ENCODE peak calls at places on chromosomes 13 and 19, in four cellular contexts. F, D, C and V are unnamed samples. For H3K27me3, the result is how much of the 10 kb centered on the place peaks cover.

GRCh38 chr13:20499986-20500385 is 25.7 kb downstream of the CRYL1 start:
- DNase-seq in F (no peak), C (no peak), D (no peak), V (no peak)

GRCh38 chr13:111336666-111337065 is 16.2 kb downstream of the TEX29 start:
- DNase-seq in C (no peak), F (no peak), D (no peak), V (no peak)

GRCh38 chr19:2337329-2337707 is 8.8 kb downstream of the SPPL2B start:
- DNase-seq in F (peak), D (no peak), C (peak), V (peak)

GRCh38 chr19:11964496-11964857 is 363 bp upstream of the ZNF763 start:
- DNase-seq in C (no peak), F (peak), D (no peak), V (no peak)

GRCh38 chr13:49584771-49585182 is 581 bp downstream of the RCBTB1 start:
- DNase-seq in D (peak), F (no peak), C (no peak), V (no peak)

GRCh38 chr13:75715598-75716523 is 79.7 kb downstream of the LMO7 start:
- DNase-seq in C (no peak), D (peak), F (no peak), V (no peak)

GRCh38 chr13:113665582-113666323 is 1.3 kb upstream of the GRK1 start:
- DNase-seq in F (peak), D (no peak), C (no peak), V (no peak)

GRCh38 chr13:99206873-99207272 is 6.2 kb downstream of the UBAC2 start:
- DNase-seq in F (no peak), C (no peak), D (no peak), V (no peak)

GRCh38 chr13:92658293-92658692 is 568.3 kb upstream of the GPC6 start:
- DNase-seq in F (no peak), D (no peak), C (no peak), V (no peak)

GRCh38 chr13:26132756-26133155 is 80.9 kb upstream of the SHISA2 start:
- DNase-seq in F (no peak), D (no peak), C (no peak), V (no peak)

GRCh38 chr19:49809155-49809986 is 3.7 kb downstream of the FUZ start:
- DNase-seq in C (peak), F (peak), D (peak), V (no peak)

GRCh38 chr13:44854264-44855060 is 134.8 kb downstream of the NUFIP1 start:
- DNase-seq in F (no peak), C (no peak), D (no peak), V (no peak)

GRCh38 chr13:38767506-38768265 is 80.8 kb downstream of the FREM2 start:
- DNase-seq in D (no peak), C (no peak), F (no peak), V (no peak)

GRCh38 chr19:37007587-37008220 is 70.5 kb upstream of the ZNF420 start:
- DNase-seq in F (no peak), C (no peak), D (no peak), V (no peak)

GRCh38 chr13:52695856-52696255 is 43.2 kb downstream of the SUGT1 start:
- DNase-seq in C (no peak), D (no peak), F (no peak), V (no peak)

GRCh38 chr13:53075356-53076041 is 46.9 kb downstream of the OLFM4 start:
- DNase-seq in C (no peak), D (no peak), F (no peak), V (no peak)

GRCh38 chr13:27964741-27965323 is 4.3 kb downstream of the CDX2 start:
- DNase-seq in C (no peak), D (no peak), F (no peak), V (no peak)

GRCh38 chr13:113838711-113839201 is 25.1 kb downstream of the GAS6 start:
- DNase-seq in D (no peak), C (no peak), F (no peak), V (no peak)

GRCh38 chr19:50728084-50728737 is 5.0 kb downstream of the CLEC11A start:
- DNase-seq in F (peak), C (peak), D (no peak), V (peak)

GRCh38 chr13:113973218-113974164 is at the start of gene C13orf46:
- DNase-seq in C (no peak), F (peak), D (no peak), V (no peak)

GRCh38 chr19:423691-424466 is 14.9 kb upstream of the C2CD4C start:
- DNase-seq in D (no peak), C (no peak), F (no peak), V (no peak)

GRCh38 chr13:44436589-44437337 is 63.1 kb downstream of the SERP2 start:
- DNase-seq in C (peak), D (peak), F (peak), V (peak)

GRCh38 chr19:52492991-52493470 is 34.4 kb upstream of the ZNF808 start:
- DNase-seq in F (no peak), D (no peak), C (no peak), V (no peak)

GRCh38 chr19:11444059-11444458 is 8.6 kb downstream of the PRKCSH start:
- DNase-seq in F (no peak), D (no peak), C (no peak), V (no peak)

GRCh38 chr19:30022659-30023058 is 80.6 kb downstream of the URI1 start:
- DNase-seq in F (no peak), C (no peak), D (no peak), V (no peak)

GRCh38 chr13:30629527-30629926 is 11.8 kb downstream of the USPL1 start:
- DNase-seq in D (no peak), C (no peak), F (no peak), V (no peak)

GRCh38 chr13:39297664-39298171 is 259.5 kb downstream of the NHLRC3 start:
- DNase-seq in C (no peak), D (no peak), F (no peak), V (no peak)

GRCh38 chr13:25977216-25977615 is 74.6 kb downstream of the SHISA2 start:
- DNase-seq in F (no peak), D (no peak), C (no peak), V (peak)

GRCh38 chr19:53881482-53882390 is at the start of gene PRKCG:
- DNase-seq in F (peak), C (no peak), D (no peak), V (no peak)

DNA sequence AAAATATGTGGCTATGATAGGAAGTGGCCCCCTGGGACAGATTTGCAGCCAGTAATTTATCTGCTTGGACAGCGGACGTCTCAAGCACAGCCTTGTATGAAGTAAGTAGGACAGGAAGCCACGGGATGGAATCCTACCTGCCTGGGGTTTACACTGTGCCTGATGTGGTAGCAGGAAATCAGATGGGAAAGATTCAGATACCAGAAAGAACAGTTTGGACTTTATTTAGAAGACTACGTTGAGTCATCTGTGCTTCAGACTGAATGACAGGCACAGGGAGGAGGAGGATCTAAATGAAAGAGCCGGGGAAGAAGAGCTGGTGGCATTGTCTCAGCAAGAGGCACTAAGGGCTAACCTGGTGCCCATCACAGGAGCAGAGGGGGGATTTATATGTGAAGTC is 328.7 kb downstream of the SLC7A1 start:
- DNase-seq in F (no peak), C (no peak), D (no peak), V (no peak)
- H3K27me3 ChIP-seq in F (half or more), C (under half), D (under half), V (under half)

DNA sequence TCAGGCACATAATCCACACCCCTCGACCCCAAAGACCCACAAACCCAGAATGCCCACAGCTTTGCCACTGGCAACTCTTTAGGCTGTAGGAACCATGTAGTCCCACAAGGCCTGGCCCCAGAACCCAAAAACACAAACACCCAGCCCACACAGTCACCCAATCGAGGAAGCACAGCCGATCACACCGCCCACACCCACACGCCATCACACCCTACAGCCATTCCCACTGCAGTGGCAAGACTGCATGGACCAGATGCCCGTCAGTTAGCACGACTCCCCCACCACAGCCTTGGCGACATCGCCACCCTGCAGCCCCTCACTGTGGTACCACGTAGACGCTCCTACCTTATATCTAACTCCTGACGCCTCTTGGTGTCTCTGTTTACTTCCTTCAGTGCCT is 24.0 kb upstream of the MEIS3 start:
- DNase-seq in C (no peak), F (no peak), D (no peak), V (no peak)
- H3K27me3 ChIP-seq in C (under half), F (under half), D (half or more), V (half or more)

GRCh38 chr19:42176990-42177685 is 40.3 kb downstream of the DEDD2 start:
- DNase-seq in F (peak), D (peak), C (peak), V (peak)

GRCh38 chr19:42176649-42176989 is 40.9 kb downstream of the DEDD2 start:
- DNase-seq in F (no peak), D (no peak), C (no peak), V (no peak)

GRCh38 chr19:42177686-42178019 is 39.8 kb downstream of the DEDD2 start:
- DNase-seq in C (no peak), D (no peak), F (no peak), V (no peak)

GRCh38 chr19:42178791-42179500 is 38.5 kb downstream of the DEDD2 start:
- DNase-seq in D (no peak), F (peak), C (no peak), V (no peak)

GRCh38 chr19:42179501-42179817 is 38.0 kb downstream of the DEDD2 start:
- DNase-seq in F (no peak), D (no peak), C (no peak), V (no peak)
- H3K27me3 ChIP-seq in F (under half), D (under half), C (under half), V (half or more)

DNA sequence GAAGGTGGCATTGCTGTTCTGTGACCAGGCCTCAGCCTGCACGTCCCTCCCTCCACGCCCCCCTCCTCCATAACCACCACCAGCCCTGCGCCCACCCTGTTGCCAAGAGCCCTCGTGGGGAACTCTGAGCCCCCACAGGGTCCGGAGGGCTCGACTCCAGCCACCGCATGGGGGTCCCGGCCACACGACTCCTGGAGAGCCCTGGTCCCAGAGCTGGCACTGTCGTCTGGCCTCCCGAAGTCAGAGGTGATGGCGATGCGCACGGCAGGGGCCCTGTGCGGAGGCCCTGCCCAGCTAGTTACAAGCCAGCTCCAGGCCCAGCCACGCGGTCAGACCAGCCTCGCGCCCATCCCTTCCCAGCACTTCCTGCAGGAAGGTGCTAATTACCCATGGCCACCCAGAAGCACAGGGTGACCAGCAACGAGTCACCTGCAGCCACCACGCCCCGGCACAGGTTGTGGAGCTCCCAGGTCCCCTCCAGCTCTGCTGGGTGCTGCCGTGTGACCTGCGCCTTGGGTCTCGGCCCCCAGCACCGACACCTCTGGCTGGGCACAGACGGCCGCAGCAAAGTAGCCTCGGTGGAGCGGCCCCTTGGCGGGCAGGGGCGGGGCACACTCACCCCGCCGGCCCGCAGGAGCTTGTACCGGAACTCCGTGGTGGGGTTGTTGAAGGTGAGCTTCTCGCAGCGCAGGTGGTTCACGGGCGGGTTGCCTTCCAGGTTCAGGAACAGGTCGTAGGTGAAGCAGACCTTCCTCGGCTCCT is 49.6 kb downstream of the MLLT1 start:
- DNase-seq in C (no peak), F (no peak), D (no peak), V (no peak)
- H3K27me3 ChIP-seq in C (under half), F (under half), D (under half), V (under half)

DNA sequence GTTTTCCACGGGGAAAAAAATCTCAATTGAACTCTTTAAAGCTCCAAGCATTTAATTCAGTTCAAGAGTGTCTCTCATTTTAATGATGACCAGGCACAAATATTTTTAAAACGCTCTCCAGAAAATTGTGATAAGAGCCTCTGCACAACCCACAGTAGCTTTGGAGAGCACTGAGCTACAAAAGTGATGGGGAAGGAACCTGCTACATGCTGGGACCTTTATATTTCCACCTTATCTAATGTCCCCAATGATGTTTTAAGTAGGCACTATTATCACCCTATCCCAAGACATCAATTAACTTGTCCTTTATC is 14.1 kb upstream of the CEACAM6 start:
- DNase-seq in C (no peak), D (no peak), F (no peak), V (no peak)
- H3K27me3 ChIP-seq in C (under half), D (half or more), F (under half), V (under half)

DNA sequence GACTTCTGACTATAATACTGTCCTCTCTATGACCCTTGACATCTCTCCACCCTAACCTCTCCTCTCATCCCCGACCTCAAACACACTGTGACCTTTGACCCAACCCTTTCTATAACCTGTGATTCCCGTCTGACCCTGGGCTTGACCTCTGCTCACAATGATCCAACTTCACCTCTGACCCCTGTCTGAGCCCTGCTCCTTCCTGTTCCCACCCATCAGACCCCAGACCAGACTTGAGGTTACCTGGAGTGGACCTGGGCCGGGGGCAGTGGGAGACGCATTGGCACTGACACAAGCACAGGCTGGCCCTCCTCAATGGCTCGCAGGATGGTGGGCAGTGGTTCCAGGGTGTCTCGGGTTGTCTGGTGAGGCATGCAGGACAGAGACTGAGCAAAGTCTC is 4.2 kb upstream of the WIZ start:
- DNase-seq in F (no peak), C (no peak), D (no peak), V (no peak)
- H3K27me3 ChIP-seq in F (under half), C (under half), D (under half), V (under half)